ENCODE peak calls at places on chromosomes 1 and 21, in six cellular contexts. D, R, I, B, A and H are unnamed samples.

GRCh38 chr1:163085904-163086268 is 16.7 kb downstream of the RGS4 start:
- DNase-seq in D (no peak), R (no peak), I (no peak), B (no peak), A (no peak), H (no peak)

GRCh38 chr1:185646202-185646683 is 87.9 kb upstream of the HMCN1 start:
- DNase-seq in D (peak; percentile 96), R (no peak), I (peak; percentile 81), B (peak; percentile 97), A (no peak), H (no peak)

GRCh38 chr1:10286244-10286643 is 75.9 kb downstream of the KIF1B start:
- DNase-seq in D (no peak), R (no peak), I (no peak), B (no peak), A (no peak), H (no peak)

GRCh38 chr1:39213511-39214002 is 9.1 kb downstream of the MACF1 start:
- DNase-seq in D (no peak), R (no peak), I (no peak), B (no peak), A (no peak), H (no peak)

GRCh38 chr21:15841856-15842564 is 112.2 kb downstream of the USP25 start:
- DNase-seq in D (no peak), R (no peak), I (no peak), B (peak; percentile 19), A (no peak), H (no peak)

GRCh38 chr1:6348511-6349191 is 44.9 kb downstream of the ACOT7 start:
- DNase-seq in D (peak; percentile 26), R (no peak), I (no peak), B (no peak), A (no peak), H (no peak)

GRCh38 chr21:44653656-44654575 is 543 bp downstream of the KRTAP12-4 start:
- DNase-seq in D (no peak), R (no peak), I (no peak), B (no peak), A (no peak), H (no peak)

GRCh38 chr1:170959385-170959784 is 24.1 kb downstream of the MROH9 start:
- DNase-seq in D (no peak), R (no peak), I (no peak), B (no peak), A (no peak), H (no peak)

GRCh38 chr1:200150721-200151120 is 123.2 kb downstream of the NR5A2 start:
- DNase-seq in D (peak; percentile 95), R (no peak), I (no peak), B (peak; percentile 14), A (no peak), H (no peak)

GRCh38 chr21:37842163-37842919 is 73.9 kb downstream of the KCNJ6 start:
- DNase-seq in D (no peak), R (no peak), I (no peak), B (no peak), A (no peak), H (no peak)

GRCh38 chr1:202684716-202685115 is 25.5 kb downstream of the SYT2 start:
- DNase-seq in D (no peak), R (no peak), I (no peak), B (no peak), A (no peak), H (no peak)

GRCh38 chr1:206713070-206713469 is 28.4 kb downstream of the MAPKAPK2 start:
- DNase-seq in D (no peak), R (no peak), I (no peak), B (no peak), A (no peak), H (no peak)

GRCh38 chr1:15866696-15867687 is 19.5 kb downstream of the SPEN start:
- DNase-seq in D (no peak), R (no peak), I (peak; percentile 0), B (no peak), A (no peak), H (no peak)

GRCh38 chr1:163361123-163361934 is 39.6 kb downstream of the NUF2 start:
- DNase-seq in D (peak; percentile 29), R (no peak), I (no peak), B (no peak), A (no peak), H (no peak)

GRCh38 chr1:245881767-245882391 is 625.2 kb downstream of the SMYD3 start:
- DNase-seq in D (no peak), R (no peak), I (no peak), B (no peak), A (no peak), H (no peak)

GRCh38 chr1:21673277-21673780 is 4.2 kb upstream of the RAP1GAP start:
- DNase-seq in D (no peak), R (peak; percentile 23), I (no peak), B (peak; percentile 29), A (no peak), H (no peak)

GRCh38 chr1:246798606-246799496 is 74.6 kb downstream of the SCCPDH start:
- DNase-seq in D (no peak), R (no peak), I (no peak), B (no peak), A (no peak), H (no peak)

GRCh38 chr1:164602480-164603093 is 43.6 kb downstream of the PBX1 start:
- DNase-seq in D (no peak), R (no peak), I (peak; percentile 74), B (no peak), A (no peak), H (no peak)

GRCh38 chr1:231714440-231714839 is 87.8 kb downstream of the DISC1 start:
- DNase-seq in D (no peak), R (no peak), I (no peak), B (no peak), A (no peak), H (no peak)

GRCh38 chr1:181392613-181393170 is 90.6 kb upstream of the CACNA1E start:
- DNase-seq in D (no peak), R (no peak), I (no peak), B (no peak), A (no peak), H (no peak)

GRCh38 chr1:232557661-232558260 is 72.2 kb downstream of the SIPA1L2 start:
- DNase-seq in D (no peak), R (no peak), I (no peak), B (no peak), A (no peak), H (no peak)

GRCh38 chr1:74505133-74505532 is 7.3 kb downstream of the LRRC53 start:
- DNase-seq in D (peak; percentile 6), R (no peak), I (no peak), B (no peak), A (no peak), H (no peak)

GRCh38 chr1:53495608-53496345 is 36.6 kb downstream of the DMRTB1 start:
- DNase-seq in D (no peak), R (no peak), I (no peak), B (no peak), A (no peak), H (no peak)

GRCh38 chr1:91325456-91325855 is 79.2 kb downstream of the HFM1 start:
- DNase-seq in D (no peak), R (no peak), I (no peak), B (no peak), A (no peak), H (no peak)

GRCh38 chr21:45448810-45449657 is 44.1 kb downstream of the COL18A1 start:
- DNase-seq in D (no peak), R (no peak), I (no peak), B (no peak), A (no peak), H (no peak)

GRCh38 chr1:241640149-241640866 is at the start of the genes CHML and OPN3:
- DNase-seq in D (peak; percentile 92), R (peak; percentile 89), I (peak; percentile 94), B (no peak), A (peak; percentile 87), H (peak; percentile 89)

GRCh38 chr1:6065093-6065878 is 19.6 kb downstream of the KCNAB2 start:
- DNase-seq in D (no peak), R (no peak), I (no peak), B (no peak), A (no peak), H (no peak)

GRCh38 chr1:23210351-23210785 is 6.9 kb downstream of the HTR1D start:
- DNase-seq in D (peak; percentile 69), R (no peak), I (no peak), B (no peak), A (no peak), H (no peak)

GRCh38 chr1:113931456-113931855 is 2.3 kb downstream of the HIPK1 start:
- DNase-seq in D (no peak), R (no peak), I (no peak), B (no peak), A (no peak), H (no peak)

GRCh38 chr1:84096121-84096635 is 47.9 kb upstream of the PRKACB start:
- DNase-seq in D (no peak), R (no peak), I (no peak), B (no peak), A (no peak), H (no peak)

GRCh38 chr1:109396971-109397370 is 747 bp downstream of the SORT1 start:
- DNase-seq in D (no peak), R (no peak), I (peak; percentile 30), B (no peak), A (no peak), H (no peak)

GRCh38 chr1:155759966-155760630 is 71.2 kb downstream of the DAP3 start:
- DNase-seq in D (no peak), R (no peak), I (no peak), B (no peak), A (no peak), H (no peak)

GRCh38 chr1:172647110-172647564 is 11.8 kb upstream of the FASLG start:
- DNase-seq in D (no peak), R (no peak), I (no peak), B (no peak), A (no peak), H (no peak)